ENCODE peak calls at places on chromosomes 1 and 21, in nine cellular contexts. X is neural crest cell, M is endodermal cell, E is brain microvascular endothelial cell, C is PC-3, T is neural progenitor cell, S is right lobe of liver, H is A673, P is AG09309. A is an unnamed sample.

GRCh38 chr1:154483941-154484803 is 17.8 kb upstream of the TDRD10 start:
- DNase-seq in X (no peak), M (no peak), E (peak; percentile 77), C (peak; percentile 61), T (no peak), S (no peak), H (peak; percentile 60), P (no peak), A (no peak)

GRCh38 chr1:234262754-234263105 is 110.5 kb upstream of the COA6 start:
- DNase-seq in X (no peak), M (no peak), E (no peak), C (no peak), T (no peak), S (no peak), H (no peak), P (no peak), A (no peak)

GRCh38 chr1:229027622-229028182 is 243.2 kb upstream of the RAB4A start:
- DNase-seq in X (no peak), M (peak; percentile 79), E (peak; percentile 1), C (peak; percentile 20), T (peak; percentile 94), S (peak; percentile 72), H (peak; percentile 16), P (peak; percentile 4), A (no peak)

GRCh38 chr21:42237577-42237976 is 18.6 kb downstream of the ABCG1 start:
- DNase-seq in X (no peak), M (no peak), E (no peak), C (no peak), T (no peak), S (no peak), H (no peak), P (no peak), A (no peak)

GRCh38 chr1:174626031-174627020 is 178.6 kb downstream of the GPR52 start:
- DNase-seq in X (no peak), M (no peak), E (peak; percentile 64), C (peak; percentile 68), T (peak; percentile 7), S (no peak), H (no peak), P (peak; percentile 7), A (no peak)

GRCh38 chr1:243979396-243979795 is 71.7 kb upstream of the ZBTB18 start:
- DNase-seq in X (no peak), M (no peak), E (no peak), C (no peak), T (no peak), S (no peak), H (no peak), P (no peak), A (no peak)

GRCh38 chr21:42159560-42160110 is 59.3 kb upstream of the ABCG1 start:
- DNase-seq in X (no peak), M (peak; percentile 31), E (no peak), C (no peak), T (no peak), S (no peak), H (no peak), P (no peak), A (no peak)

GRCh38 chr1:74824497-74825107 is 91.7 kb downstream of the TYW3 start:
- DNase-seq in X (no peak), M (no peak), E (no peak), C (no peak), T (no peak), S (no peak), H (no peak), P (no peak), A (no peak)

GRCh38 chr1:23371987-23372386 is 2.4 kb upstream of the ZNF436 start:
- DNase-seq in X (no peak), M (peak; percentile 92), E (no peak), C (no peak), T (peak; percentile 36), S (no peak), H (no peak), P (no peak), A (no peak)

GRCh38 chr1:16250547-16251251 is 13.7 kb upstream of the CPLANE2 start:
- DNase-seq in X (no peak), M (no peak), E (no peak), C (no peak), T (no peak), S (no peak), H (no peak), P (peak; percentile 42), A (peak; percentile 59)

GRCh38 chr21:43816611-43817071 is 27.3 kb downstream of the RRP1 start:
- DNase-seq in X (no peak), M (peak; percentile 65), E (no peak), C (no peak), T (no peak), S (peak; percentile 14), H (no peak), P (no peak), A (no peak)
- TF ChIP-seq CTCF in X (no peak), M (peak; percentile 46), E (peak; percentile 31), C (peak; percentile 38), T (peak; percentile 28), S (no peak), H (no peak), P (no peak), A (peak; percentile 9)

GRCh38 chr1:181424786-181425403 is 58.4 kb upstream of the CACNA1E start:
- DNase-seq in X (peak; percentile 98), M (peak; percentile 97), E (peak; percentile 64), C (peak; percentile 82), T (peak; percentile 93), S (peak; percentile 61), H (peak; percentile 88), P (peak; percentile 2), A (no peak)

GRCh38 chr1:181425566-181425965 is 57.8 kb upstream of the CACNA1E start:
- DNase-seq in X (no peak), M (no peak), E (no peak), C (no peak), T (no peak), S (no peak), H (no peak), P (no peak), A (no peak)

GRCh38 chr1:181417915-181418314 is 65.4 kb upstream of the CACNA1E start:
- DNase-seq in X (no peak), M (no peak), E (no peak), C (no peak), T (no peak), S (no peak), H (no peak), P (no peak), A (no peak)

GRCh38 chr1:181423301-181423918 is 59.9 kb upstream of the CACNA1E start:
- DNase-seq in X (peak; percentile 37), M (peak; percentile 85), E (peak; percentile 48), C (peak; percentile 51), T (peak; percentile 73), S (peak; percentile 39), H (peak; percentile 33), P (peak; percentile 5), A (no peak)
- TF ChIP-seq CTCF in X (peak; percentile 62), M (peak; percentile 77), E (peak; percentile 55), C (peak; percentile 62), T (peak; percentile 63), S (peak; percentile 48), H (peak; percentile 51), P (peak; percentile 35), A (peak; percentile 60)

GRCh38 chr1:164604541-164604940 is 45.6 kb downstream of the PBX1 start:
- DNase-seq in X (no peak), M (no peak), E (no peak), C (peak; percentile 58), T (no peak), S (no peak), H (no peak), P (peak; percentile 47), A (no peak)

GRCh38 chr1:164602142-164602429 is 43.1 kb downstream of the PBX1 start:
- DNase-seq in X (no peak), M (peak; percentile 87), E (no peak), C (peak; percentile 94), T (no peak), S (no peak), H (no peak), P (no peak), A (no peak)

GRCh38 chr1:164601399-164602141 is 42.6 kb downstream of the PBX1 start:
- DNase-seq in X (no peak), M (peak; percentile 58), E (no peak), C (no peak), T (no peak), S (no peak), H (no peak), P (no peak), A (no peak)

GRCh38 chr1:164605254-164606091 is 46.5 kb downstream of the PBX1 start:
- DNase-seq in X (no peak), M (no peak), E (no peak), C (no peak), T (peak; percentile 66), S (no peak), H (no peak), P (no peak), A (no peak)

GRCh38 chr1:164602480-164603093 is 43.6 kb downstream of the PBX1 start:
- DNase-seq in X (no peak), M (peak; percentile 86), E (peak; percentile 32), C (peak; percentile 37), T (peak; percentile 81), S (no peak), H (peak; percentile 52), P (peak; percentile 39), A (no peak)
- TF ChIP-seq CTCF in X (no peak), M (no peak), E (no peak), C (no peak), T (no peak), S (no peak), H (peak; percentile 31), P (peak; percentile 10), A (peak; percentile 36)

GRCh38 chr1:61221642-61222041 is 139.3 kb downstream of the NFIA start:
- DNase-seq in X (no peak), M (no peak), E (no peak), C (no peak), T (no peak), S (no peak), H (peak; percentile 49), P (no peak), A (no peak)
- TF ChIP-seq CTCF in X (no peak), M (no peak), E (no peak), C (no peak), T (no peak), S (no peak), H (no peak), P (no peak), A (no peak)

DNA sequence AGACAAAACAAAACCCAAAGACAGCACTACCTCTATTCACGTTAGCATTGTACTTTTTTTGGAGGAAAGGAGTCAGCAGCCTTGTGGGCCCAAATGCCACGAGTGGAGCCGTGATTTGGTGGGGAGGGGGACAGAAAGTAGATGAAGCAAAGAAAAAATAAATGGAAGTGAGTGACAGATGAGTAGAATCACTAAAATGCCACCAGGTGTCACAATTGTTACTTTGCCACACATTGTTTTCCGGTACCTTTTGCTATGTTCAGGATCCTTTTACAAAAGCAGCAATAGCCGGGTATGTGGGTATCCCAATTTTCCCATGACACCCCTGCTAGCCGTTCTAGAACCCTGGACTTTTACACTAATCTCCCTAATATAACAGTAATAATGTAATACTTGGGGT is 85.0 kb upstream of the AK4 start:
- DNase-seq in X (no peak), M (no peak), E (no peak), C (peak; percentile 41), T (no peak), S (no peak), H (no peak), P (no peak), A (no peak)
- TF ChIP-seq CTCF in X (no peak), M (peak; percentile 55), E (no peak), C (peak; percentile 60), T (peak; percentile 14), S (peak; percentile 32), H (peak; percentile 27), P (no peak), A (peak; percentile 68)

GRCh38 chr1:88302843-88303486 is 381.1 kb upstream of the PKN2 start:
- DNase-seq in X (no peak), M (peak; percentile 49), E (peak; percentile 2), C (peak; percentile 51), T (peak; percentile 59), S (no peak), H (peak; percentile 38), P (no peak), A (no peak)
- TF ChIP-seq CTCF in X (peak; percentile 84), M (peak; percentile 81), E (peak; percentile 56), C (peak; percentile 65), T (peak; percentile 63), S (peak; percentile 66), H (peak; percentile 60), P (peak; percentile 27), A (peak; percentile 84)

A was measured in chondrocyte.